ENCODE peak calls at places on chromosomes 13 and 19, in six cellular contexts. V, A, M, Z, C and U are unnamed samples. For H3K9me3, the result is how much of the 10 kb centered on the place peaks cover.

GRCh38 chr19:34145741-34146202 is 26.5 kb upstream of the LSM14A start:
- DNase-seq in V (peak), M (no peak), A (peak), C (peak), Z (peak), U (peak)

GRCh38 chr13:60402022-60402421 is 5.0 kb downstream of the TDRD3 start:
- DNase-seq in M (no peak), Z (no peak), A (peak), C (no peak), V (no peak), U (no peak)

GRCh38 chr13:63190219-63190618 is 1774.6 kb upstream of the PCDH20 start:
- DNase-seq in A (no peak), V (no peak), C (no peak), Z (no peak), M (no peak), U (peak)

GRCh38 chr13:50713849-50714248 is 129.6 kb downstream of the DLEU7 start:
- DNase-seq in Z (peak), C (no peak), V (no peak), A (peak), M (no peak), U (peak)

GRCh38 chr13:102983496-102983895 is 82.7 kb downstream of the SLC10A2 start:
- DNase-seq in C (no peak), Z (peak), V (no peak), M (no peak), A (no peak), U (no peak)

GRCh38 chr19:866769-867300 is 7.4 kb downstream of the CFD start:
- DNase-seq in V (no peak), Z (no peak), A (no peak), C (no peak), M (no peak), U (no peak)

GRCh38 chr13:83532809-83533208 is 349.5 kb downstream of the SLITRK1 start:
- DNase-seq in C (no peak), M (no peak), Z (no peak), V (no peak), A (no peak), U (no peak)

GRCh38 chr19:49231804-49232203 is 74.2 kb downstream of the TRPM4 start:
- DNase-seq in Z (no peak), M (no peak), V (no peak), C (no peak), A (no peak), U (no peak)

GRCh38 chr19:55898911-55899310 is 33.2 kb downstream of the NLRP13 start:
- DNase-seq in C (no peak), M (no peak), Z (no peak), A (no peak), V (no peak), U (no peak)

GRCh38 chr19:31135841-31136240 is 213.4 kb downstream of the TSHZ3 start:
- DNase-seq in V (no peak), M (no peak), C (no peak), Z (no peak), A (peak), U (peak)

GRCh38 chr13:110136660-110137585 is 170.0 kb downstream of the COL4A1 start:
- DNase-seq in M (no peak), Z (no peak), A (no peak), C (no peak), V (peak), U (no peak)

GRCh38 chr13:64453831-64454230 is 2776.3 kb downstream of the PCDH9 start:
- DNase-seq in M (no peak), Z (no peak), C (peak), A (peak), V (no peak), U (no peak)

GRCh38 chr13:70895599-70895998 is 787.3 kb upstream of the KLHL1 start:
- DNase-seq in A (no peak), M (no peak), C (no peak), V (no peak), Z (no peak), U (no peak)

GRCh38 chr19:50743537-50743936 is 20.4 kb downstream of the CLEC11A start:
- DNase-seq in V (no peak), Z (no peak), M (no peak), C (no peak), A (no peak), U (no peak)

GRCh38 chr19:12668937-12669271 is 2.3 kb downstream of the WDR83 start:
- DNase-seq in V (no peak), M (no peak), Z (peak), C (no peak), A (peak), U (peak)

GRCh38 chr13:111204438-111205177 is 89.5 kb downstream of the ARHGEF7 start:
- DNase-seq in Z (peak), V (peak), C (no peak), M (no peak), A (peak), U (peak)

GRCh38 chr19:7072541-7072940 is 3.0 kb downstream of the ZNF557 start:
- DNase-seq in Z (no peak), M (no peak), V (no peak), C (no peak), A (no peak), U (no peak)

GRCh38 chr19:7076151-7076550 is 6.6 kb downstream of the ZNF557 start:
- DNase-seq in V (no peak), C (no peak), A (no peak), Z (no peak), M (no peak), U (no peak)

GRCh38 chr19:7074705-7075282 is 5.3 kb downstream of the ZNF557 start:
- DNase-seq in C (no peak), V (no peak), M (no peak), A (no peak), Z (no peak), U (no peak)

GRCh38 chr19:7083076-7083956 is 13.8 kb downstream of the ZNF557 start:
- DNase-seq in M (no peak), Z (no peak), V (no peak), A (peak), C (no peak), U (peak)

GRCh38 chr19:7078007-7078406 is 8.5 kb downstream of the ZNF557 start:
- DNase-seq in A (no peak), Z (no peak), M (no peak), C (no peak), V (no peak), U (peak)
- H3K9me3 ChIP-seq in A (half or more), Z (under half), M (half or more), C (half or more), V (half or more), U (half or more)

DNA sequence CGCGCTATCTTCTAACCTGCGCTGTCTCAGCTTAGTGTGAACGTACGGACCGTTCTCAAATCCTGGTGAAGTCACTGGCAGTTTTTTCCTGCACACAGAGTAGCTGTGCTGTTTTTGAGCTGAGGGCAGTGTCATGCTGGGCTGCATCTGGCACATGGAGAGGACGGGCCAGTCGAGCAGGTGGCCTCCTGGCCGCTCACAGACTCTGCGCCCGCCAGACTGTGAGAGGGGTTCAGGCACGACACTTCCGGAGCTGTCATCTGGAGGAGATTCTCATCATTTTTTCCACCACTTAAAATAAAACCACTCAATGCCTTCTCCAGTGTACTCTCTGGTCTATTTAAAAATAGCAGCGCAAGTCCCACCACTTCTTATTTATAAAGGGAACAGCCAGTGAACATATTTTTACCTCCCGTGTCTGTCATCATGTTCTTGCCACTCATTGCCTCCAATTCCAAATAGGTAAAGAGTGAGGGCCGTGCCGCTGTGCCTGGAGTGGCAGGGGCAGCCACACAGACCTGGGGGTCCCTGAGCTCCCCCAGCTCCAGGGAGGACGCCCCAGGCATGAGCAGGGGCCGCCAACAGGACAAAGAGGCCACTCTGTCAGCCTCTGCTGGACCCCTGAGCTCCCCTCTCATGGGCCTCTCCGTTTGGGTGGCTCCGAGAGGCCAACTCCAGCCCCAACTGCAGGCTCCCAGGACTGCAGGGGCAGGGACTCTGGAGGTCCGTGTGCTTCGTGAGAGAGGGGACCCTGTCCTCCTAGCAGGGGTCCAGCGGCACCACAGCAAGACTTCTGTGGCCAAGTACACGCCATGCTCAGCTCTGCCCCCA is 36.9 kb upstream of the GRTP1 start:
- DNase-seq in A (no peak), C (no peak), M (no peak), V (no peak), Z (no peak), U (no peak)
- H3K4ac ChIP-seq in A (no peak), C (no peak), M (no peak), V (no peak), Z (no peak), U (no peak)

DNA sequence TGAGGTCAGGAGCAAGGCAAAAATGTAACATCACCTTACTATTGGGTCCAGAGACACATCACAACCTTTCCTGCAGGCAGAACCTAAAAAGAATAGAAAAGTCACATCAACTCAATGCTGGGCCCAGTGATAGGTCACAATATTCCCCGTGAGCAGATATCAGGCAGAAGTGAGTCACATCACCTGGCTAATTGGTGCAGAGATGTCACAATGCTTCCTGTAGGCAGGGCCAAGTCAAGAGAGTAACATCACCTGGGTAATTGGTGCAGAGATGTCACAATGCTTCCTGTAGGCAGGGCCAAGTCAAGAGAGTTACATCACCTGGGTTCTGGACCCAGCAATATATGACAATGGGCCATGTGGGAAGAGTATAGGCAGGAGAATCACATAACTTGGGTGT is 63.4 kb downstream of the ZNF726 start:
- DNase-seq in A (no peak), C (no peak), M (no peak), Z (peak), V (no peak), U (no peak)
- H3K9me3 ChIP-seq in A (under half), C (under half), M (half or more), Z (under half), V (half or more), U (under half)

DNA sequence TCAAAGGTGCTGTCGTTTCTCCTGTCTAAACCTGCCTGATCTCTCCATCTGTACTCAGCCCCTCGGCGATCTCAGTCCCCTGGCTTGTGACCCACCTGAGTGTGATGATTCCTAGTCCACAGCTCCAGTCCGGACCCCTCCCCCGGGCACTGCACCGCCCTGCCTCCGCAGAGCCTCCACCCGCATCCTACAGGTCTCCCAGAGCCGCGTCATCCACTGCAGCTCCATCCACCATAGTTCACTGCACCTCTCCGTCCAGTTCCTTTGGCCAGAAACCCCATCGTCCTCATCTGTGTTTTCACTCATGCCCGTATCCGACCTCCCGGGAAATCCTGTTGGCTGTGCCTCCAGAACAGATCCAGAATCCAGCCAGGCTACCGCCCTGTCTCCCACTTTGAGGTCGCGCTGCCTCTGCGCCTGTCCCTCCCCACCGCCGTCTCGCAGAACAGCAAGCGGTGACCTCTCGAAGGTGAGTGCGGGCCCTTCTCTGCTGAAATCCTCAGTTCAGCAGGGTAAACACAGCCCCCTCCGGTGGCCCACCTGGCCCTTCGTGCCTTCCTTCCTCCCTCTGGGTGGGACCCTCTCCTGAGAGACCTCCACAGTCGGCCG is 51.9 kb upstream of the MCF2L start:
- DNase-seq in A (no peak), V (no peak), M (no peak), Z (no peak), C (no peak), U (no peak)
- H3K4ac ChIP-seq in A (no peak), V (no peak), M (no peak), Z (no peak), C (no peak), U (no peak)

DNA sequence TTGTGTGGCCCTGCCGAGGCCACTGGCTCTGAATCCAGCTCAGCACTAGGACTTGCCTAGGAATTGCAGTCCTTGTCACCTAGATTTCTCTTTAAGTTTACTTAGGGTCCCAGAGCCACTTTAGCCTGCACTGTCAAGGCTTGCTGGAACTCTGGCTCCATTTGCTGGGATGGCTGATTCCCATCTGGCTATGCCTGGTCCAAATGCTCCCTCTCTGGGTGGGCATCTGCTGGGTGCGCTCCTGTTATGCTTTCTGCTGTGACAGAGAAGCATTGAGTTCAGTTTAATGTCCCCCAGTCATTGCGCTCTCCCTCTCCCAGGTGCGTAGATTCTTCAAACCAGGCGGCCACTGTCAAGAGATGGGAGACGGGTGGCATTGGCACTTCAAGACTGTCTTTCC is 102.2 kb downstream of the MTUS2 start:
- DNase-seq in C (no peak), Z (no peak), M (no peak), A (no peak), V (no peak), U (no peak)
- H3K9me3 ChIP-seq in C (under half), Z (under half), M (under half), A (under half), V (under half), U (under half)